ENCODE peak calls at places on chromosomes 6 and 20, in five cellular contexts. I is endothelial cell, V is glutamatergic neuron, B is adrenal gland, A is upper lobe of right lung. H is an unnamed sample.

GRCh38 chr6:96934087-96934486 is 9.6 kb downstream of the KLHL32 start:
- DNase-seq in I (no peak), V (no peak), B (no peak), A (no peak), H (no peak)

GRCh38 chr20:44832724-44833123 is 22.4 kb upstream of the RIMS4 start:
- DNase-seq in I (no peak), V (peak; percentile 87), B (no peak), A (no peak), H (no peak)

GRCh38 chr6:6678811-6679210 is 90.3 kb downstream of the LY86 start:
- DNase-seq in I (no peak), V (no peak), B (no peak), A (no peak), H (no peak)

GRCh38 chr6:107230448-107230847 is 115.1 kb upstream of the BEND3 start:
- DNase-seq in I (no peak), V (no peak), B (no peak), A (no peak), H (no peak)

GRCh38 chr6:6586671-6587526 is 1.6 kb upstream of the LY86 start:
- DNase-seq in I (no peak), V (no peak), B (no peak), A (no peak), H (no peak)

GRCh38 chr6:164010446-164011071 is 596.0 kb downstream of the QKI start:
- DNase-seq in I (no peak), V (no peak), B (no peak), A (no peak), H (no peak)

GRCh38 chr6:169620171-169621125 is 81.4 kb downstream of the WDR27 start:
- DNase-seq in I (no peak), V (no peak), B (no peak), A (no peak), H (no peak)

GRCh38 chr20:61328906-61329558 is 77.0 kb downstream of the CDH4 start:
- DNase-seq in I (no peak), V (no peak), B (no peak), A (peak; percentile 71), H (no peak)

GRCh38 chr6:29082457-29082856 is 4.7 kb downstream of the OR2B3 start:
- DNase-seq in I (no peak), V (no peak), B (no peak), A (no peak), H (no peak)

GRCh38 chr6:32947552-32948465 is 5.1 kb downstream of the HLA-DMA start:
- DNase-seq in I (peak; percentile 48), V (peak; percentile 25), B (peak; percentile 50), A (no peak), H (peak; percentile 81)

DNA sequence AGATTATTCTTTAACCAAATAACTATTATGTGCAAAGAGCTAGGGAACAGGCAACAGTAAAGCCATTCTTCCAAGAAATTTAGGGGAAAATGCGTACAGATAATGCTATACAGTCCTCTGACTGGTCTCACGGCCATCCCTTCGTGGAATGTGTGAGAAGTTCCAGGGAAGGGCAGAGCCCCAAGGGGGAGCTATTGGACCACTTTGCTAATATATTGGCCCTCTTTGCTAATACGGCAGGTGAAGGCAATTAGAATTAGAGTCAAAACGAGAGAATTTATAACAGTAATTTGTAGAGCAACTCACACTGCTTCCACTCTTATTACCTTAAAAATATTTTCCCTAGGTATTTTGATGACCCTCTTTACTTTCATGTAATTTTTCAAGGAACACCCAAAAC is 140.4 kb downstream of the IMPG1 start:
- DNase-seq in I (peak; percentile 72), V (peak; percentile 71), B (peak; percentile 13), A (no peak), H (peak; percentile 63)
- TF ChIP-seq CTCF in I (peak; percentile 48), V (peak; percentile 64), B (no peak), A (peak; percentile 35), H (peak; percentile 58)

GRCh38 chr6:36131517-36132220 is 1.4 kb downstream of the MAPK13 start:
- DNase-seq in I (no peak), V (no peak), B (peak; percentile 89), A (peak; percentile 75), H (peak; percentile 62)
- TF ChIP-seq CTCF in I (no peak), V (no peak), B (no peak), A (no peak), H (no peak)

DNA sequence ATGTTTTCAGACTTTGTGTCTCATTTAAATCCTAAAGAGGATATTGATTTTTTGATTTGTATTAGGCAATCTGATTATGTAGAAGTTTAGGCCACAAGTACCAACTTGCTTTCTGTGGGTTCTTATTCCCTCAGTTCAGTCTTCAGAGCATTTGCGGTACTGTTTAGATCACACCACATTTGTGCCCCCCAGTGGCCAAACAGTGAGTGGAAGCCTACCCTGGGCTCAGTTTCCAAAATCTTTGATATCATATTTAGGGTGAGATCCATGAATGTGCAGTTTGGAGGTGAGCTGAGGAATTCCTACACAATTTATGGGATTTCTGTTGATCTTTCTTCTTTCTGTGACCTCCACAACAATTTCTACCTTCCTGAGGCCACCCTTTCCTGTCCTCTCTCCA is 92.3 kb upstream of the FUT9 start:
- DNase-seq in I (peak; percentile 18), V (peak; percentile 18), B (no peak), A (no peak), H (no peak)
- TF ChIP-seq CTCF in I (peak; percentile 49), V (peak; percentile 44), B (no peak), A (peak; percentile 33), H (no peak)

DNA sequence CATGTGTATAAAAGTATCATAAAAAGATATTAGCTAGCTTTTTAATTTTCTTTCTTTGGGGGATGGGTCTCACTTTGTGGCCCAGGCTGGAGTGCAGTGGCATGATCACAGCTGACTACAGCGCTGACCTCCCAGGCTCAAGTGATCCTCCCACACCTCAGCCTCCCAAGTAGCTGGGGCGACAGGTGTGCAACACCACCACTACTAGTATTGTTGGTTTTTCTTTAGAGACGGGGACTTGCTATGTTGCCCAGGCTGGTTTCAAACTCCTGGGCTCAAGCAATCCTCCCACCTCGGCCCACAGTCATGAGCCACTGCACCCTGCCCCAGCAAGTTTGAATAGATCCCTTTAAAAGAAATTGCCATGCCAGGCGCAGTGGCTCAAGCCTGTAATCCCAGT is 6.5 kb downstream of the TCFL5 start:
- DNase-seq in I (no peak), V (no peak), B (no peak), A (no peak), H (no peak)
- TF ChIP-seq CTCF in I (no peak), V (no peak), B (no peak), A (no peak), H (no peak)

DNA sequence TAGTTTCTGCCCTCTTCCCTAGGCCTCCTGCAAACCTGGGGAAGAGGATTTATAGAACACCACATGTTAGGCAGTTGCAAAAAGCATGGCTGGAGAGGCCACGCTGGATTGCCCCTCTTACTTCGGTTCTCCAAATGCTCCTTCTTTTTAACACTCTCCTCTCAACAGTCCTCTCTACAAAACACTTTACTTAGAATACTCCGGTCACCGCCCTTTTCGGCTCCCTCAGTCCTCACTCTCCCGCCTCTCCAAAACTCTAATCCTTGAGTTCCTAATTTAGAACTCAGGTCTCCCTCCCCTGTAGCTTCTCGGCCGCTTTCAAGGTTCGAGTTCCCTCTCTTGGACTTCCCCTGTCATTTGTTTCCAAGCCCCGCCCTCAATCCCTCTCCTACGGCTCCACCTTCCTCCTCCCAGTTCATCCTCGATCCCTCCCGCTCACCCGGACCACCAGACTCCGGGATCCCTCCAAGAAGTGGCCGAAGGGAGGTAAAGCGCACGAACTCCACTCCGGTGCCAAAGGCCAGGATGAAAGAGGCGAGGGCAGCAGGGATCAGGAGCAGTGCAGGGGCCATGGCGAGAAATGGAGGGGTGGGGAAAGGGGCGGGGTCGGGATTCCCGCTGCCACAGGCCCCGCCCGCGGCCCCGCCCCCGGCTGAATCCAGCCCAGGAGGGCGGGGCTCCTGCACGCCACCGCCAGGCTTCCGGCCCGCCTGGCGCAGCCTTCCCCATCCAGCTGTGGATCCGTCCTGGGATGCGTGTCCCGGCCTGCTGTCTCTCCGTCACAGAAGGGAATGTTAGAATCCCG is at the start of gene NRM:
- DNase-seq in I (peak; percentile 92), V (peak; percentile 92), B (peak; percentile 93), A (peak; percentile 92), H (peak; percentile 93)
- TF ChIP-seq CTCF in I (no peak), V (no peak), B (no peak), A (no peak), H (no peak)